ENCODE peak calls at places on chromosomes 16 and 17, in eight cellular contexts. X is cardiac fibroblast, Q is neural progenitor cell, C is progenitor cell of endocrine pancreas, Y is fibroblast of mammary gland, U is esophagus muscularis mucosa, W is psoas muscle, O is suprapubic skin. J is an unnamed sample.

GRCh38 chr17:78360371-78361226 is 722 bp upstream of the SOCS3 start:
- DNase-seq in Q (peak; percentile 96), C (peak; percentile 97), X (peak; percentile 87), Y (peak; percentile 79), W (peak; percentile 97), U (peak; percentile 98), O (peak; percentile 96), J (peak; percentile 95)

GRCh38 chr17:40354191-40355122 is 10.1 kb downstream of the GJD3 start:
- DNase-seq in X (no peak), O (peak; percentile 60), Q (no peak), C (no peak), U (no peak), Y (no peak), W (no peak), J (no peak)

GRCh38 chr16:22739077-22739476 is 74.9 kb upstream of the HS3ST2 start:
- DNase-seq in X (no peak), W (no peak), O (no peak), U (no peak), Y (no peak), C (no peak), Q (no peak), J (no peak)

GRCh38 chr17:31558748-31559646 is 167.5 kb downstream of the RAB11FIP4 start:
- DNase-seq in W (peak; percentile 90), Q (peak; percentile 85), C (peak; percentile 47), O (peak; percentile 88), X (peak; percentile 81), Y (peak; percentile 72), U (no peak), J (no peak)

GRCh38 chr16:53014287-53014686 is 38.4 kb downstream of the CHD9NB start:
- DNase-seq in X (no peak), U (no peak), O (no peak), W (no peak), Y (no peak), Q (no peak), C (no peak), J (no peak)

GRCh38 chr16:48110982-48111381 is 44.8 kb downstream of the ABCC12 start:
- DNase-seq in C (no peak), U (no peak), Q (no peak), X (no peak), Y (no peak), W (no peak), O (no peak), J (no peak)

GRCh38 chr17:42698736-42699414 is 16.5 kb downstream of the CNTNAP1 start:
- DNase-seq in O (no peak), U (no peak), C (no peak), W (peak; percentile 64), X (peak; percentile 71), Y (peak; percentile 92), Q (peak; percentile 76), J (no peak)

GRCh38 chr17:56176101-56176500 is 22.8 kb downstream of the ANKFN1 start:
- DNase-seq in X (no peak), O (no peak), Y (no peak), U (no peak), C (no peak), Q (no peak), W (no peak), J (no peak)

GRCh38 chr17:35242158-35242804 is 591 bp upstream of the SLFN5 start:
- DNase-seq in U (no peak), Q (peak; percentile 90), C (peak; percentile 68), W (peak; percentile 82), O (peak; percentile 85), Y (peak; percentile 33), X (peak; percentile 48), J (peak; percentile 44)

GRCh38 chr17:37816951-37817350 is 72.1 kb upstream of the HNF1B start:
- DNase-seq in O (no peak), U (no peak), Y (no peak), C (no peak), W (no peak), X (no peak), Q (no peak), J (no peak)

GRCh38 chr17:49928826-49929475 is 40.0 kb upstream of the DLX4 start:
- DNase-seq in Q (no peak), O (no peak), W (no peak), Y (peak; percentile 69), X (no peak), C (no peak), U (no peak), J (no peak)

GRCh38 chr17:43018008-43018853 is 4.0 kb downstream of the VAT1 start:
- DNase-seq in O (no peak), W (no peak), U (no peak), C (no peak), Q (peak; percentile 77), Y (no peak), X (no peak), J (no peak)

GRCh38 chr17:77498056-77498785 is 357.5 kb downstream of the SEC14L1 start:
- DNase-seq in W (peak; percentile 45), C (no peak), U (no peak), Q (no peak), O (peak; percentile 60), X (no peak), Y (no peak), J (peak; percentile 2)

GRCh38 chr16:24975428-24975889 is 39.7 kb downstream of the ARHGAP17 start:
- DNase-seq in C (no peak), Q (no peak), Y (no peak), U (no peak), W (no peak), O (no peak), X (peak; percentile 79), J (no peak)

DNA sequence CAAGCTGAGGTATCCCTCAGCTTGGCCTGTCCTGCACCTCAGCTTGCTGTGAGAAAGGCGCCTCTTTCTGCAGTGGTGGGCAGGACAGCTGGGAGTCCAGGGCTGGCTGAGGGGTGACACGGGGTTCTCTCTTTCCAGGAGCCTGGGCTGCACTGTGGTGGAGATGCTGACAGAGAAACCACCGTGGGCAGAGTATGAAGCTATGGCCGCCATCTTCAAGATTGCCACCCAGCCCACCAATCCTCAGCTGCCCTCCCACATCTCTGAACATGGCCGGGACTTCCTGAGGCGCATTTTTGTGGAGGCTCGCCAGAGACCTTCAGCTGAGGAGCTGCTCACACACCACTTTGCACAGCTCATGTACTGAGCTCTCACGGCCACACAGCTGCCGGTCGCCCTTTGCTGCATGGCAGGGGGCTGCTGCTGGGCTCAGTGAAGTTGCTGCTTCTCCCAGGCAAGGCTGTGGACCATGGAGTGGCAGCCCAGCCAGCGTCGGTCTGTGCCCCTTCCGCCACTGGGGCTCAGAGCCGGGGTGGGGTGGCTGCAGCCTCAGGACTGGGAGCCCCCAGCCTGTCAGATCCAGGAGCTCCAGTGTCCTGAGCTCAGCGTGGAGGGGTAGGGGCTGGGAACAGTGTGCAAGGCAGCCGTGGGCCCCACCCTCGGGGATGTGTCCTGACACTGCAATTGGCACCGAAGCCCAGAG is 6.4 kb downstream of the LIMD2 start:
- DNase-seq in U (no peak), O (no peak), Y (no peak), W (no peak), X (no peak), Q (no peak), C (no peak), J (no peak)
- TF ChIP-seq CTCF in U (no peak), O (no peak), Y (no peak), W (no peak), X (no peak), Q (no peak), C (no peak), J (no peak)

GRCh38 chr17:59743842-59744241 is 36.4 kb downstream of the VMP1 start:
- DNase-seq in C (no peak), Q (no peak), Y (no peak), O (no peak), X (no peak), U (no peak), W (no peak), J (no peak)

GRCh38 chr17:59748591-59748990 is 41.1 kb downstream of the VMP1 start:
- DNase-seq in U (no peak), C (no peak), Q (no peak), X (no peak), O (no peak), Y (no peak), W (no peak), J (no peak)

GRCh38 chr17:59751955-59752413 is 44.5 kb downstream of the VMP1 start:
- DNase-seq in W (no peak), C (no peak), Q (no peak), O (no peak), U (no peak), X (no peak), Y (no peak), J (no peak)

GRCh38 chr17:59745040-59745439 is 37.6 kb downstream of the VMP1 start:
- DNase-seq in C (no peak), Q (no peak), W (no peak), U (no peak), X (no peak), Y (no peak), O (no peak), J (no peak)

GRCh38 chr17:59746849-59747445 is 39.5 kb downstream of the VMP1 start:
- DNase-seq in X (peak; percentile 81), Q (peak; percentile 24), W (no peak), Y (peak; percentile 74), O (no peak), U (no peak), C (no peak), J (no peak)
- TF ChIP-seq CTCF in X (peak; percentile 53), Q (peak; percentile 66), W (peak; percentile 63), Y (peak; percentile 69), O (peak; percentile 13), U (peak; percentile 61), C (peak; percentile 74), J (no peak)

GRCh38 chr17:46979023-46979870 is at the start of gene RPRML:
- DNase-seq in U (no peak), W (peak; percentile 66), C (peak; percentile 24), X (no peak), Y (peak; percentile 6), O (no peak), Q (peak; percentile 77), J (no peak)

GRCh38 chr17:46977750-46978488 is 1.1 kb downstream of the RPRML start:
- DNase-seq in Q (peak; percentile 33), U (no peak), W (no peak), Y (no peak), C (no peak), X (no peak), O (no peak), J (no peak)

GRCh38 chr17:46976626-46977270 is 2.3 kb downstream of the RPRML start:
- DNase-seq in W (no peak), Y (no peak), X (no peak), Q (peak; percentile 51), C (no peak), U (no peak), O (peak; percentile 54), J (no peak)

GRCh38 chr17:46978489-46979022 is 497 bp downstream of the RPRML start:
- DNase-seq in X (no peak), W (no peak), C (no peak), Y (no peak), O (no peak), U (no peak), Q (peak; percentile 60), J (no peak)

DNA sequence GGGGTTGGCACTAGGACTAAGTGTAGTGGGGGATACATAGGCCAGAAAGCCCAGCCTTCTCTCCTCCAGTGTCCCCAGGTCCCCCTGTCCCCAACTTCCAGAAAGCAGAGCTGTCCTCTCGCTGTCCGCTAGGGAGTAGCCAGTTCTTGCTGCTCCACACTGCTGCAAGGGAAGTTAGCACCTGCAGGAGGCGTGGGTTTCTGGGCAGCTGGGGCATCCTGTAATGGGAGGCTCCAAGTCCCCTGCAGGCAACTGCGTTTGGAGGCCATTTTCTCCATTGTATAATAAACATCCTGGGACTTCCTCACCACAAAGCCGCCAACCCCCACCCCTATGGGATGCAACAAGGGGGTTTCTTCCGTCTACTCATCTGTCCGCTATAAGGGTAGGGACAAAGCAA is 1.7 kb downstream of the RPRML start:
- DNase-seq in O (no peak), W (no peak), X (no peak), Y (peak; percentile 18), C (peak; percentile 69), U (no peak), Q (peak; percentile 93), J (no peak)
- TF ChIP-seq CTCF in O (no peak), W (no peak), X (peak; percentile 16), Y (peak; percentile 9), C (peak; percentile 67), U (no peak), Q (peak; percentile 73), J (no peak)

GRCh38 chr16:68228652-68229051 is 7.3 kb downstream of the ESRP2 start:
- DNase-seq in C (no peak), W (no peak), X (no peak), U (no peak), Q (no peak), Y (no peak), O (no peak), J (no peak)
- TF ChIP-seq CTCF in C (no peak), W (no peak), X (no peak), U (no peak), Q (no peak), Y (no peak), O (no peak), J (no peak)

J was measured in omental fat pad.